ENCODE peak calls at places on chromosome X, in seven cellular contexts. B is fibroblast of the aortic adventitia, C is hepatocyte, V is RWPE1, J is kidney, G is HFF-Myc, M is ovary. L is an unnamed sample.
A peak's percentile ranks its signal among the peaks of the same experiment; 100 is the strongest.

GRCh38 chrX:136065044-136065671 is 79.9 kb downstream of the SLC9A6 start:
- DNase-seq in J (no peak), V (peak; percentile 8), C (no peak), G (no peak), M (no peak), B (peak; percentile 61), L (no peak)

GRCh38 chrX:131262738-131263679 is 26.1 kb downstream of the IGSF1 start:
- DNase-seq in G (no peak), V (no peak), B (no peak), J (no peak), M (no peak), C (peak; percentile 29), L (peak; percentile 58)

GRCh38 chrX:51395807-51396728 is 63.4 kb downstream of the NUDT10 start:
- DNase-seq in V (no peak), J (peak; percentile 70), B (no peak), M (peak; percentile 55), G (no peak), C (no peak), L (no peak)

GRCh38 chrX:57772637-57773036 is 92.6 kb upstream of the NLRP2B start:
- DNase-seq in B (no peak), G (no peak), V (no peak), J (no peak), M (no peak), C (no peak), L (no peak)

GRCh38 chrX:129193357-129193756 is 329.9 kb downstream of the SMARCA1 start:
- DNase-seq in M (no peak), C (peak; percentile 6), B (no peak), V (peak; percentile 14), J (no peak), G (no peak), L (peak; percentile 44)

GRCh38 chrX:54030329-54030728 is 13.9 kb downstream of the PHF8 start:
- DNase-seq in M (no peak), C (no peak), J (no peak), B (no peak), V (no peak), G (no peak), L (no peak)

GRCh38 chrX:138946941-138947340 is 235.4 kb upstream of the FGF13 start:
- DNase-seq in V (no peak), B (peak; percentile 35), C (no peak), M (no peak), G (no peak), J (no peak), L (no peak)

GRCh38 chrX:133042260-133042659 is 54.6 kb downstream of the USP26 start:
- DNase-seq in V (no peak), G (no peak), M (no peak), J (no peak), C (no peak), B (no peak), L (no peak)

GRCh38 chrX:2819345-2820130 is 9.2 kb upstream of the GYG2 start:
- DNase-seq in B (peak; percentile 71), C (peak; percentile 58), V (peak; percentile 21), M (no peak), G (no peak), J (no peak), L (peak; percentile 20)

GRCh38 chrX:100625985-100626491 is 10.6 kb downstream of the TSPAN6 start:
- DNase-seq in J (no peak), G (peak; percentile 40), C (no peak), B (no peak), V (no peak), M (no peak), L (no peak)

GRCh38 chrX:19334945-19335626 is 8.6 kb upstream of the PDHA1 start:
- DNase-seq in M (no peak), C (no peak), V (no peak), J (no peak), B (no peak), G (peak; percentile 7), L (no peak)

GRCh38 chrX:64570204-64570603 is 175.0 kb upstream of the MTMR8 start:
- DNase-seq in B (no peak), V (no peak), G (no peak), C (no peak), J (no peak), M (no peak), L (no peak)

GRCh38 chrX:38107028-38107427 is 100.7 kb downstream of the SYTL5 start:
- DNase-seq in J (no peak), V (no peak), C (peak; percentile 26), G (no peak), B (no peak), M (no peak), L (no peak)

GRCh38 chrX:9528498-9528897 is 63.6 kb downstream of the TBL1X start:
- DNase-seq in G (no peak), V (no peak), C (no peak), M (no peak), B (no peak), J (no peak), L (no peak)

GRCh38 chrX:9529223-9529622 is 64.4 kb downstream of the TBL1X start:
- DNase-seq in C (no peak), V (no peak), J (no peak), M (no peak), B (no peak), G (no peak), L (no peak)

GRCh38 chrX:9530848-9531274 is 66.0 kb downstream of the TBL1X start:
- DNase-seq in M (peak; percentile 79), V (peak; percentile 30), J (peak; percentile 89), B (peak; percentile 93), G (peak; percentile 31), C (peak; percentile 77), L (peak; percentile 16)

GRCh38 chrX:9525511-9526248 is 60.8 kb downstream of the TBL1X start:
- DNase-seq in J (no peak), M (no peak), B (no peak), C (no peak), V (no peak), G (no peak), L (no peak)

GRCh38 chrX:9526965-9527364 is 62.1 kb downstream of the TBL1X start:
- DNase-seq in B (no peak), V (no peak), M (no peak), G (no peak), J (no peak), C (no peak), L (no peak)
- TF ChIP-seq CTCF in B (no peak), V (no peak), M (no peak), G (no peak), J (no peak), C (no peak), L (no peak)

GRCh38 chrX:106039920-106040319 is 1.4 kb upstream of the SERPINA7 start:
- DNase-seq in J (no peak), M (no peak), C (peak; percentile 23), G (no peak), B (no peak), V (peak; percentile 1), L (peak; percentile 1)
- TF ChIP-seq CTCF in J (peak; percentile 35), M (no peak), C (peak; percentile 48), G (no peak), B (peak; percentile 25), V (no peak), L (no peak)

GRCh38 chrX:554271-554670 is 76.3 kb upstream of the SHOX start:
- DNase-seq in M (no peak), J (no peak), C (no peak), B (no peak), V (no peak), G (no peak), L (no peak)

GRCh38 chrX:550514-550913 is 80.1 kb upstream of the SHOX start:
- DNase-seq in G (no peak), M (no peak), V (no peak), C (no peak), B (no peak), J (no peak), L (no peak)

GRCh38 chrX:552496-552895 is 78.1 kb upstream of the SHOX start:
- DNase-seq in G (no peak), C (no peak), B (no peak), V (no peak), M (no peak), J (no peak), L (no peak)

GRCh38 chrX:555589-556220 is 74.9 kb upstream of the SHOX start:
- DNase-seq in V (no peak), G (no peak), J (no peak), M (no peak), B (no peak), C (no peak), L (no peak)

DNA sequence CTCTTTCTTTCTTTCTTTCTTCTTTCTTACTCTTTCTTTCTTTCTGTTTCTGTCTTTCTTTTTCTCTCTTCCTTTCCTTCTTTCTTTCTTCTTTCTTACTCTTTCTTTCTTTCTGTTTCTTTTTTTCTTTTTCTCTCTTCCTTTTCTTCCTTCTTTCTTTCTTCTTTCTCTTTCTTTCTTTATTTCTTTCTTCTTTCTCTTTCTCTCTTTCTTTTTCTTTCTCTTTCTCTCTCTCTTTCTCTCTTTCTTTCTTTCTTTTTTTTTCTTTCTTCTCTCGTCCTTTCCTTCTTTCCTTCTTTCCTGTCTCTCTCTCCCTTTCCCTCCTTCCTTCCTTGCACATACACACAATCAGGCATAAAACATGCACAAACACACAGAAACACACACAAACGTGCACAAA is 79.3 kb upstream of the SHOX start:
- DNase-seq in M (no peak), C (no peak), V (no peak), B (no peak), J (no peak), G (no peak), L (no peak)
- TF ChIP-seq CTCF in M (no peak), C (no peak), V (no peak), B (no peak), J (no peak), G (no peak), L (no peak)

DNA sequence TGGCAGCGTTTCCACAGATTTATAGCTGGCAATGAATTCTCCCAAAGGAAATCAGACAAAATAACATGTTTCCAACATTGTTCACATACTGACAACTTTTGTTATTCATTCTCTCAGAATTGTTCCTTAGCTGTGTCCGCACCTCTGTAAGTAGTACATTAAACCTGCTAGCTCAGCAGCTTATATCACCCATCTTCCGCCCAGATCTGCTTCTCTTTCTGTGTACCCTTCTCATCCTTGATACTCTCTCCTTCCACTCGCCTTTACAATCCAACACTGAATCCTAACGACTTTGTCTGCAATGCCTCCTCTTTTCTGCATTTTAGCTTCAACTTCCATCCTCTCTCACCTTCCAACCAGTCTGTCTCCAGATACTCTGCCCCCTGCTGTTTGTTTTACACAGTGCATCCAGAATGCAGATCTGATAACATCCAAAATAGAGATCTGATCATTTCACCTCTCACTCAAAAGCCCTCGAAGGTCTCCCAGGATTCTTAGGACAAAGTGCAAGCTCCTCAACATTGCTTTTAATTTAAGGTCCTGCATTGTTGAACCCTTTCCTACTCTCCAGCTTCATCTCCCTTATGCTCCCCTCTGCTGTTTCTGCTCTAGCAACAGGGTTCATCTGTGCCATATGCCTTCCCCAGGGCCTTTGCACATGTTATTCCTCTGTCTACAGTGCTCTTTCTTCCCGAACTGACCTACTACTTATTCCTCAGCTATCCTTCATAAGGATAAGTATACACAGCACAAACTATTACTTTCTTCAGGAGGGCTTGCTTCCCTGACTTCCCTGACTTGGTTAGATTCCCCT is 67.3 kb upstream of the VBP1 start:
- DNase-seq in C (no peak), J (no peak), V (no peak), G (no peak), B (peak; percentile 34), M (no peak), L (peak; percentile 38)
- TF ChIP-seq CTCF in C (peak; percentile 24), J (peak; percentile 35), V (no peak), G (peak; percentile 52), B (peak; percentile 53), M (no peak), L (peak; percentile 56)